ENCODE peak calls at places on chromosomes 11 and 22, in five cellular contexts. B, A, H, D and Z are unnamed samples.

GRCh38 chr11:57890521-57890920 is 128.9 kb downstream of the CTNND1 start:
- DNase-seq in B (no peak), A (no peak), H (no peak), D (no peak), Z (no peak)

GRCh38 chr11:66719111-66719872 is 9.7 kb downstream of the SPTBN2 start:
- DNase-seq in B (no peak), A (no peak), H (no peak), D (no peak), Z (no peak)

GRCh38 chr22:18110194-18110943 is at the start of gene TUBA8:
- DNase-seq in B (no peak), A (peak), H (peak), D (peak), Z (no peak)

GRCh38 chr11:114258696-114259095 is 37.5 kb upstream of the NNMT start:
- DNase-seq in B (no peak), A (no peak), H (no peak), D (no peak), Z (no peak)

GRCh38 chr11:118437046-118437735 is 899 bp downstream of the KMT2A start:
- DNase-seq in B (peak), A (no peak), H (peak), D (peak), Z (no peak)

GRCh38 chr11:73729594-73730206 is 31.2 kb downstream of the RAB6A start:
- DNase-seq in B (peak), A (no peak), H (peak), D (peak), Z (no peak)

GRCh38 chr11:125923012-125923579 is 18.8 kb downstream of the DDX25 start:
- DNase-seq in B (peak), A (peak), H (peak), D (peak), Z (peak)

GRCh38 chr11:64242920-64243854 is 2.3 kb downstream of the FKBP2 start:
- DNase-seq in B (no peak), A (no peak), H (no peak), D (no peak), Z (no peak)

GRCh38 chr11:93686812-93687211 is 25.3 kb downstream of the CEP295 start:
- DNase-seq in B (no peak), A (no peak), H (no peak), D (no peak), Z (no peak)

GRCh38 chr11:14789879-14790484 is 102.0 kb downstream of the CYP2R1 start:
- DNase-seq in B (peak), A (no peak), H (no peak), D (no peak), Z (no peak)

GRCh38 chr11:71996946-71997345 is 1.8 kb upstream of the IL18BP start:
- DNase-seq in B (no peak), A (no peak), H (no peak), D (no peak), Z (peak)

GRCh38 chr11:112963368-112963955 is 2.2 kb downstream of the NCAM1 start:
- DNase-seq in B (no peak), A (no peak), H (no peak), D (peak), Z (no peak)

GRCh38 chr11:6328321-6328720 is 8.0 kb upstream of the CAVIN3 start:
- DNase-seq in B (no peak), A (no peak), H (no peak), D (no peak), Z (no peak)

GRCh38 chr22:40627612-40628011 is 8.9 kb downstream of the MRTFA start:
- DNase-seq in B (no peak), A (no peak), H (no peak), D (no peak), Z (no peak)

GRCh38 chr22:44002324-44002723 is 21.8 kb upstream of the PARVB start:
- DNase-seq in B (no peak), A (no peak), H (no peak), D (no peak), Z (no peak)

GRCh38 chr22:47604563-47604962 is 842.1 kb downstream of the TBC1D22A start:
- DNase-seq in B (no peak), A (no peak), H (no peak), D (no peak), Z (no peak)

GRCh38 chr22:43092085-43092484 is 2.9 kb upstream of the TTLL1 start:
- DNase-seq in B (no peak), A (no peak), H (no peak), D (no peak), Z (peak)

GRCh38 chr11:95156916-95157568 is 67.4 kb downstream of the ENDOD1 start:
- DNase-seq in B (no peak), A (no peak), H (no peak), D (no peak), Z (no peak)

GRCh38 chr22:38941488-38941987 is 15.9 kb upstream of the APOBEC3A start:
- DNase-seq in B (no peak), A (peak), H (peak), D (no peak), Z (peak)

GRCh38 chr11:128733440-128734115 is 39.7 kb downstream of the FLI1 start:
- DNase-seq in B (no peak), A (no peak), H (peak), D (peak), Z (peak)

GRCh38 chr11:123302751-123303195 is 107.7 kb upstream of the CLMP start:
- DNase-seq in B (no peak), A (no peak), H (peak), D (no peak), Z (no peak)

GRCh38 chr11:62438641-62439040 is 19.8 kb downstream of the SCGB1A1 start:
- DNase-seq in B (no peak), A (no peak), H (no peak), D (no peak), Z (no peak)